ENCODE peak calls at places on chromosomes 7 and 10, in eight cellular contexts. U, O, H, L, D, M, A and Q are unnamed samples.

GRCh38 chr10:11612004-11613001 is 853 bp upstream of the USP6NL start:
- DNase-seq in M (no peak), U (no peak), D (no peak), H (no peak), L (peak), O (no peak), A (no peak), Q (no peak)

GRCh38 chr10:74418285-74418872 is 267.4 kb downstream of the ADK start:
- DNase-seq in H (peak), A (no peak), D (no peak), L (peak), O (no peak), U (no peak), M (no peak), Q (no peak)

GRCh38 chr10:53664620-53665019 is 892.0 kb upstream of the MBL2 start:
- DNase-seq in M (no peak), D (no peak), U (no peak), L (peak), A (no peak), O (no peak), H (no peak), Q (no peak)

GRCh38 chr7:54544356-54545240 is 2.4 kb downstream of the VSTM2A start:
- DNase-seq in H (no peak), M (no peak), A (no peak), L (no peak), U (no peak), D (no peak), O (no peak), Q (no peak)

GRCh38 chr7:13852281-13852968 is 137.0 kb downstream of the ETV1 start:
- DNase-seq in U (no peak), O (no peak), M (no peak), H (no peak), L (no peak), A (no peak), D (no peak), Q (no peak)

GRCh38 chr10:92480422-92480821 is 93.5 kb downstream of the IDE start:
- DNase-seq in O (no peak), M (no peak), U (no peak), D (no peak), H (no peak), A (no peak), L (no peak), Q (no peak)

GRCh38 chr10:11017575-11018425 is at the start of gene CELF2:
- DNase-seq in U (no peak), A (peak), H (peak), O (peak), D (no peak), M (no peak), L (peak), Q (no peak)

GRCh38 chr10:7409045-7409731 is 1.6 kb downstream of the SFMBT2 start:
- DNase-seq in D (peak), M (no peak), L (no peak), O (no peak), H (no peak), A (peak), U (no peak), Q (no peak)

GRCh38 chr10:81873932-81874816 is 820 bp upstream of the NRG3 start:
- DNase-seq in H (peak), U (no peak), M (no peak), D (no peak), A (peak), O (no peak), L (peak), Q (no peak)

GRCh38 chr7:88013981-88014380 is 79.9 kb downstream of the ADAM22 start:
- DNase-seq in M (no peak), O (no peak), D (no peak), A (no peak), L (no peak), U (no peak), H (no peak), Q (no peak)

GRCh38 chr10:46518028-46518725 is 38.3 kb downstream of the GPRIN2 start:
- DNase-seq in U (no peak), D (no peak), A (peak), M (no peak), L (no peak), O (no peak), H (peak), Q (no peak)

GRCh38 chr10:55627526-55628170 is 733.4 kb downstream of the ZWINT start:
- DNase-seq in O (no peak), H (no peak), A (no peak), L (peak), U (no peak), D (no peak), M (no peak), Q (no peak)

GRCh38 chr10:49056356-49056755 is 59.0 kb downstream of the VSTM4 start:
- DNase-seq in L (peak), D (no peak), A (no peak), H (no peak), O (no peak), M (peak), U (no peak), Q (no peak)

GRCh38 chr7:156537006-156537405 is 103.6 kb upstream of the RNF32 start:
- DNase-seq in O (no peak), L (no peak), U (no peak), M (no peak), D (no peak), A (no peak), H (no peak), Q (no peak)

GRCh38 chr7:38840736-38841460 is 68.1 kb downstream of the VPS41 start:
- DNase-seq in D (no peak), U (no peak), M (peak), O (no peak), A (no peak), L (no peak), H (no peak), Q (no peak)

GRCh38 chr10:115402690-115403089 is 309.5 kb downstream of the ATRNL1 start:
- DNase-seq in D (no peak), A (no peak), O (no peak), H (no peak), M (peak), L (peak), U (no peak), Q (no peak)

GRCh38 chr10:95445837-95446347 is 115.3 kb downstream of the SORBS1 start:
- DNase-seq in M (peak), H (peak), A (peak), O (no peak), U (peak), D (no peak), L (peak), Q (no peak)

GRCh38 chr7:98034044-98035035 is 44.3 kb upstream of the OCM2 start:
- DNase-seq in M (no peak), U (no peak), D (no peak), L (peak), O (no peak), H (no peak), A (no peak), Q (no peak)

DNA sequence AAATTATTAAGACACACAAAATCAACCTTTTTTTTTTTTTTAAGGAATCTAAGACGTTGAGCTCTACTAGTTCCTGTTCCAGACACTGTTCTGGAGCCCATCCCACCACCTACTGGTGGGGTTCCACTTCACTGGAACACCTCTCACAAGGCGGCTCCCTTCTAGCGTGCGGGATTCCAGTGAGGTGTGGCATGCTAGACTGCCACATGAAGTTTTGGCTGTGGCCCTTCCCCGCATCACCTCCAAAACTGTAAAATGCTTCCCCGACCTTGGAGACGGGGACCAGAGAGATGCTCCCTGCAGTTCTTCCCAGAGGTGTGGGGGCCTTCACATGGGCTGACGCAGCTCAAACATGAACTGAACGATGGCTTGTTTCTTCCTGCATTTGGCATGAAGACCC is 12.6 kb downstream of the FAM53B start:
- DNase-seq in D (no peak), H (no peak), O (no peak), M (no peak), U (no peak), L (no peak), A (no peak), Q (no peak)
- H3K27ac ChIP-seq in D (peak), H (peak), O (peak), M (no peak), U (no peak), L (no peak), A (no peak), Q (peak)

GRCh38 chr10:50605280-50606270 is 18.2 kb downstream of the SGMS1 start:
- DNase-seq in O (no peak), H (peak), L (peak), U (no peak), A (no peak), D (no peak), M (peak), Q (no peak)
- TF ChIP-seq POLR2A in O (no peak), H (no peak), L (no peak), U (no peak), A (no peak), D (no peak), M (no peak), Q (no peak)

DNA sequence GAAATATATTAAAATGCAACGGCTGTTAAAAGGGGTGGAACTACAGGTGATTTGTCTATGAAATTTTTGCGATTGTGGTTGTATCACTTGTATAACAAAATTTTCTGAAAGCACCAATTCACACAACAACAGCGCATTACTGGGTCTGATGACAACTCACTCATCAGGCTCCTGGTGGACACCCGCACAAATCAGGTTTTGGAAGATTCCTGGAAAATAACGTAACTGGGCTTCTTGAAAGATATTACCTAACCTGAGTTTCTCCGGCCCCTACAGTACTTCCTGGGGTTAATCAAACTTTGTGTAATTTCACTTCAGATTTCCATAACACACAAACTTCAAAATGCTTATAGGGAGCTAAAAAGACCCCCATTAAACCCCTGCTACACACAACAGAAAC is 7.6 kb downstream of the SNX8 start:
- DNase-seq in L (no peak), M (no peak), H (no peak), A (no peak), U (no peak), O (no peak), D (no peak), Q (no peak)
- H3K27ac ChIP-seq in L (no peak), M (no peak), H (no peak), A (no peak), U (no peak), O (no peak), D (peak), Q (no peak)

DNA sequence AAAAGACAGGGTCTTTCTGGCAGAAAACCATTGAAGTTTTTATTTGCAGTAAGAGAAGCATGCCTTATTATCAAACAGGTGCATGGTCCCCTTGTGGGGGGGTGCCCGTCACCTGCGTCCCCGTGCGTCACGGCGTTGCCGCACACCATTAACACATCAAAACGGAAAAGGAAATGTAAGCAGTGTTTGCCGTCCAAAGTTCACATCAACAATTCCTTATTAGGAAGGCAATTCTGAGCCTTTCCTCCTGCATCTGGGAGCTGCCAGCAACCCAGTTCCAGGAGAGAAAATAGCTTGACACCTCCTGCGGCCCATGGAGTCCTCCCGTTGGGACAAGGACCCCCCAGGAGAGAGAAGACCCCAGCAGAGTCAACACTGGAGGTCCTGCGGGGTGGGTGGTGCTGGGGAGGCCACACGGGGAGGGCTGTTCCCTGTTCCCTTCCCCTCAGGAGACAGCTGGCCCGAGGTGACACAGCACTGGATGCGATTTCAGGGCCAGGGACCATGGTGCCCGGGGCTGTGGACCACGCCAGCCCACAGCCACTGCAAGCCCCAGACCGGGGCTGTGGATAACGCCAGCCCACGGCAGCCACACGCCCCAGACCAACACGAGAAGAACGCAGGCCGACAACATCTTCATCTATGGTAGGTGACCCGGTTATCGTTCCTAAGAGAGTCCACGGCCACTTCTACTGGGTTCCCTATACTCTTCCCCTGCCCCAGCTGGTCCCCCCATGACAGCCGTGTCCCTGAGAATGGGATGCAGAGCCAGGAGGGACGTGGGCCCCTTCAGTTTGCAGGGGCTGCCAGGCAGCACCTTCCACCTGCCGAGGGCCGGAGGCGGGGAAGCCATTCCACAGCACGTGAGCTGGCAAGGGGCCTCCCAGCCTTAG is 39.4 kb downstream of the DIP2C start:
- DNase-seq in O (no peak), A (peak), U (no peak), H (peak), D (no peak), M (peak), L (no peak), Q (no peak)
- TF ChIP-seq POLR2A in O (no peak), A (peak), U (no peak), H (peak), D (no peak), M (no peak), L (no peak), Q (no peak)

GRCh38 chr7:151699147-151699546 is 177.8 kb downstream of the PRKAG2 start:
- DNase-seq in M (peak), O (no peak), H (no peak), D (no peak), L (no peak), A (no peak), U (no peak), Q (no peak)
- H3K27ac ChIP-seq in M (no peak), O (no peak), H (peak), D (no peak), L (no peak), A (no peak), U (no peak), Q (peak)